ENCODE peak calls at places on chromosome 13, in six cellular contexts. Z is Peyer's patch, I is IMR-90, P is heart right ventricle, R is adrenal gland, E is body of pancreas. A is an unnamed sample.

GRCh38 chr13:80084086-80084676 is 256.7 kb downstream of the SPRY2 start:
- DNase-seq in P (no peak), Z (no peak), E (no peak), R (no peak), I (peak; percentile 93), A (no peak)

GRCh38 chr13:109725995-109726637 is 60.3 kb downstream of the IRS2 start:
- DNase-seq in R (no peak), P (no peak), I (no peak), E (no peak), Z (no peak), A (no peak)

GRCh38 chr13:98482476-98483444 is 94.1 kb downstream of the STK24 start:
- DNase-seq in R (peak; percentile 96), I (peak; percentile 74), P (peak; percentile 76), E (peak; percentile 73), Z (peak; percentile 17), A (no peak)

GRCh38 chr13:45206340-45206739 is 5.5 kb upstream of the KCTD4 start:
- DNase-seq in P (no peak), E (no peak), Z (no peak), R (no peak), I (peak; percentile 96), A (no peak)

GRCh38 chr13:108895220-108895704 is 265.9 kb downstream of the MYO16 start:
- DNase-seq in R (no peak), E (no peak), P (no peak), Z (no peak), I (peak; percentile 69), A (no peak)

GRCh38 chr13:104295537-104295936 is 1229.3 kb upstream of the SLC10A2 start:
- DNase-seq in I (no peak), Z (no peak), R (no peak), P (no peak), E (no peak), A (no peak)

GRCh38 chr13:67200183-67200582 is 30.0 kb downstream of the PCDH9 start:
- DNase-seq in I (no peak), Z (no peak), P (no peak), R (no peak), E (no peak), A (no peak)

GRCh38 chr13:30796833-30797601 is 61.7 kb downstream of the ALOX5AP start:
- DNase-seq in E (no peak), P (no peak), Z (no peak), R (no peak), I (peak; percentile 44), A (no peak)

GRCh38 chr13:70107125-70107497 is 515 bp upstream of the ATXN8OS start:
- DNase-seq in P (no peak), I (no peak), E (no peak), R (no peak), Z (no peak), A (no peak)

GRCh38 chr13:83941669-83942335 is 59.5 kb upstream of the SLITRK1 start:
- DNase-seq in I (no peak), P (no peak), R (no peak), Z (no peak), E (no peak), A (no peak)

GRCh38 chr13:109904218-109904617 is 117.8 kb upstream of the IRS2 start:
- DNase-seq in I (no peak), Z (no peak), P (no peak), E (no peak), R (no peak), A (no peak)

GRCh38 chr13:25249001-25249543 is 38.2 kb downstream of the MTMR6 start:
- DNase-seq in I (peak; percentile 43), Z (no peak), R (no peak), E (no peak), P (no peak), A (no peak)

GRCh38 chr13:66780814-66781213 is 449.3 kb downstream of the PCDH9 start:
- DNase-seq in Z (no peak), R (no peak), I (peak; percentile 20), P (no peak), E (no peak), A (no peak)

GRCh38 chr13:33722216-33722900 is 95.6 kb upstream of the RFC3 start:
- DNase-seq in R (no peak), E (no peak), Z (no peak), I (peak; percentile 7), P (no peak), A (no peak)

GRCh38 chr13:96218475-96218874 is 128.6 kb downstream of the HS6ST3 start:
- DNase-seq in Z (no peak), I (no peak), E (no peak), P (no peak), R (no peak), A (no peak)

GRCh38 chr13:25067054-25067453 is 28.9 kb upstream of the PABPC3 start:
- DNase-seq in Z (no peak), R (no peak), P (no peak), E (no peak), I (no peak), A (no peak)

GRCh38 chr13:98565726-98566577 is 11.0 kb downstream of the STK24 start:
- DNase-seq in E (peak; percentile 34), P (peak; percentile 51), I (no peak), Z (no peak), R (peak; percentile 59), A (no peak)

GRCh38 chr13:45662122-45662521 is 40.0 kb upstream of the CBY2 start:
- DNase-seq in P (no peak), I (no peak), R (no peak), Z (no peak), E (no peak), A (no peak)

GRCh38 chr13:102128216-102128800 is 273.5 kb downstream of the FGF14 start:
- DNase-seq in P (no peak), R (no peak), E (no peak), I (peak; percentile 42), Z (no peak), A (no peak)

GRCh38 chr13:109862627-109863026 is 76.2 kb upstream of the IRS2 start:
- DNase-seq in P (no peak), Z (no peak), E (no peak), I (peak; percentile 80), R (no peak), A (no peak)

GRCh38 chr13:30681489-30682242 is 53.7 kb upstream of the ALOX5AP start:
- DNase-seq in P (no peak), E (no peak), Z (no peak), R (no peak), I (peak; percentile 80), A (no peak)

GRCh38 chr13:72125561-72125960 is 258.6 kb upstream of the DACH1 start:
- DNase-seq in I (no peak), E (no peak), R (no peak), P (no peak), Z (no peak), A (no peak)

GRCh38 chr13:100977841-100978240 is 303.2 kb upstream of the TMTC4 start:
- DNase-seq in E (no peak), R (no peak), P (no peak), I (no peak), Z (no peak), A (no peak)
- H3K36me3 ChIP-seq in E (no peaks in the 10 kb centered on the region), R (no peaks in the 10 kb centered on the region), P (no peaks in the 10 kb centered on the region), I (no peaks in the 10 kb centered on the region), Z (no peaks in the 10 kb centered on the region), A (no peaks in the 10 kb centered on the region)

DNA sequence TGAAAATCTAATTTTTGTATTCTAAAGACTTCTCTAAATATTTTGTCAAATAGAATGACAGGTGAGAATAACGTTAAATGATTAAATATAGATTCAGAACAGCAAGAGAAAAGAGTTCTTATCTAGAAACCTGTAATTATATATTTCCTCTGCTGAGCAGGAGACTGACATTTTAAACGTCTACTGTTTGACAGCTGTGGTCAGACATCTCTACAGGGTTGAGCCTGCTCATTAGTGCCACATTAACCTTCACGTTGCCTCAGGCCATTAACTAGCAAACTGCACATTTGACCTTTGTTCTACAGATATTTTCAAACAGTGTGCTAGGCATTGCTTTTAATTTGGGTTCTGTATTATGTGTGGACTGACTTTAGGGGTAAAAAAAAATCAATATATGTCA is 347.5 kb downstream of the GPC5 start:
- DNase-seq in I (no peak), E (no peak), Z (no peak), R (no peak), P (no peak), A (no peak)
- H3K4me3 ChIP-seq in I (no peak overlapping the region), E (no peak overlapping the region), Z (no peak overlapping the region), R (no peak overlapping the region), P (no peak overlapping the region), A (no peak overlapping the region)

DNA sequence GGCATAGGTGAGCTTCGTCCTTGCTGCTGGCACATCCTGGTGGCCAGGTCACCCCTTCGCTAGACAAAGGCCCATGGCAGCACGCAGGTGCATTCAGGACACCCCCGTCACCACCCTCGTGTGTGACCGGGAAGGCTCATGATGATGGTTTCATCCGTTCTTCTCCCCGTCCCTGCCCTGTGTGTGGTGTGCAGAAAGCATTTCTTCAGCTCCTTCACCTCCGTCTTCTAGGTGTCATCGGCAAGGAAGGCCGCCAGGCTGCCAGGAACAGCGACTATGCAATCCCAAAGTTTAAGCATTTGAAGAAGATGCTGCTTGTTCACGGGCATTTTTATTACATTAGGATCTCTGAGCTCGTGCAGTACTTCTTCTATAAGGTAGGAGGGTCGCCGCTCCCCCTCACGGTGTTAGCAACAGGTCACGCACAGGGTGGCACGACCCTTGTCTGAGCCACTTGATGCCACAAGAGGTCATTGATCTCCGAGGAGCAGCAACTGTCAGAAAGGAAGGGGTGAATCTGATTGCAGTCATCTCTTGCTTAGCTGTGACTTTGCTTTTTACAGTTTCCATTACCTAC is 111.0 kb upstream of the MCF2L start:
- DNase-seq in E (no peak), P (no peak), I (no peak), Z (no peak), R (no peak), A (no peak)
- H3K36me3 ChIP-seq in E (peaks cover 7% of the 10 kb centered on the region), P (peaks cover 31% of the 10 kb centered on the region), I (peaks cover 43% of the 10 kb centered on the region), Z (peaks cover 77% of the 10 kb centered on the region), R (no peaks in the 10 kb centered on the region), A (peaks cover 74% of the 10 kb centered on the region)

GRCh38 chr13:42400188-42400833 is 128.4 kb downstream of the AKAP11 start:
- DNase-seq in Z (no peak), I (no peak), P (no peak), E (no peak), R (no peak), A (no peak)

GRCh38 chr13:42396901-42397670 is 125.1 kb downstream of the AKAP11 start:
- DNase-seq in P (no peak), I (no peak), E (no peak), Z (no peak), R (no peak), A (no peak)

GRCh38 chr13:42401376-42401775 is 129.4 kb downstream of the AKAP11 start:
- DNase-seq in R (no peak), E (no peak), I (no peak), P (no peak), Z (no peak), A (no peak)

GRCh38 chr13:42396501-42396900 is 124.5 kb downstream of the AKAP11 start:
- DNase-seq in R (no peak), Z (peak; percentile 65), P (no peak), E (no peak), I (no peak), A (no peak)

DNA sequence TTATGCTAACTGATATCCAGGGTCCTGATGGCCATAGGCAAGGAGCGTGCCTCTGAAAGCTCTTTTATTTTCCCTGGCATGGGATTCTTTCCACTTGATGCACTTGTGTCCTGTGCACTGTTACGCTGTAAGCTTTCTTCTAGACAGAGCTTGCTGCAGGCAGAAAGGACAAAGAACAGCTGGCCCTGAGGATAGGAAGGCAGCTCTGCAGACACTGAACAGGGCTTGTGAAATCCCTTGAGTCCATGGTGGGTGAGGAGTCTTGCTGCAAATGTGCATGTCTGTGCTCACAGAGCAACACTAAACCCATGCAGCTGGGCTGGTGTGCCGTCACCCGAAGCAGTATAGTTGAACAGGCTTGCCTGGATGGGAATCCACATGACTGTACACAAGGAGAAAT is 126.6 kb downstream of the AKAP11 start:
- DNase-seq in R (no peak), I (no peak), E (no peak), P (no peak), Z (no peak), A (no peak)
- H3K4me3 ChIP-seq in R (no peak overlapping the region), I (no peak overlapping the region), E (no peak overlapping the region), P (no peak overlapping the region), Z (no peak overlapping the region), A (no peak overlapping the region)